ENCODE peak calls at places on chromosomes 5 and 9, in four cellular contexts. One of them, this sample, is unnamed.
A peak's percentile ranks its signal among the peaks of the same experiment; 100 is the strongest.

GRCh38 chr5:158921441-158922262 is 178.1 kb downstream of the EBF1 start:
- DNase-seq in prostate gland: no peak
- DNase-seq in AG09319: no peak
- DNase-seq in psoas muscle: no peak
- DNase-seq in this sample: no peak

GRCh38 chr5:122403256-122403655 is 91.2 kb downstream of the SNCAIP start:
- DNase-seq in prostate gland: no peak
- DNase-seq in AG09319: no peak
- DNase-seq in psoas muscle: no peak
- DNase-seq in this sample: no peak

GRCh38 chr9:114465417-114465816 is 39.9 kb downstream of the WHRN start:
- DNase-seq in prostate gland: no peak
- DNase-seq in AG09319: no peak
- DNase-seq in psoas muscle: no peak
- DNase-seq in this sample: no peak

GRCh38 chr9:115146581-115147021 is 28.6 kb upstream of the TNC start:
- DNase-seq in prostate gland: peak; percentile 6
- DNase-seq in AG09319: peak; percentile 75
- DNase-seq in psoas muscle: no peak
- DNase-seq in this sample: no peak

GRCh38 chr5:107864793-107865192 is 194.1 kb upstream of the EFNA5 start:
- DNase-seq in prostate gland: no peak
- DNase-seq in AG09319: peak; percentile 67
- DNase-seq in psoas muscle: no peak
- DNase-seq in this sample: no peak

GRCh38 chr5:23314827-23315226 is 192.6 kb upstream of the PRDM9 start:
- DNase-seq in prostate gland: no peak
- DNase-seq in AG09319: no peak
- DNase-seq in psoas muscle: no peak
- DNase-seq in this sample: no peak

GRCh38 chr5:89566340-89566739 is 683.4 kb upstream of the MEF2C start:
- DNase-seq in prostate gland: no peak
- DNase-seq in AG09319: no peak
- DNase-seq in psoas muscle: no peak
- DNase-seq in this sample: no peak

GRCh38 chr5:102313907-102314306 is 17.8 kb upstream of the SLCO4C1 start:
- DNase-seq in prostate gland: no peak
- DNase-seq in AG09319: no peak
- DNase-seq in psoas muscle: no peak
- DNase-seq in this sample: no peak

GRCh38 chr9:111728617-111729366 is 65.9 kb downstream of the SHOC1 start:
- DNase-seq in prostate gland: no peak
- DNase-seq in AG09319: peak; percentile 62
- DNase-seq in psoas muscle: no peak
- DNase-seq in this sample: no peak

GRCh38 chr9:5825896-5826622 is 6.9 kb downstream of the ERMP1 start:
- DNase-seq in prostate gland: no peak
- DNase-seq in AG09319: no peak
- DNase-seq in psoas muscle: no peak
- DNase-seq in this sample: no peak

GRCh38 chr9:133509179-133510083 is 15.3 kb downstream of the MYMK start:
- DNase-seq in prostate gland: peak; percentile 17
- DNase-seq in AG09319: no peak
- DNase-seq in psoas muscle: peak; percentile 9
- DNase-seq in this sample: no peak

GRCh38 chr5:135559342-135559741 is 19.4 kb downstream of the CXCL14 start:
- DNase-seq in prostate gland: no peak
- DNase-seq in AG09319: no peak
- DNase-seq in psoas muscle: no peak
- DNase-seq in this sample: no peak

GRCh38 chr9:136773386-136774044 is 9.2 kb upstream of the LCN15 start:
- DNase-seq in prostate gland: no peak
- DNase-seq in AG09319: no peak
- DNase-seq in psoas muscle: no peak
- DNase-seq in this sample: peak; percentile 51

GRCh38 chr9:85332487-85332886 is 409.3 kb downstream of the AGTPBP1 start:
- DNase-seq in prostate gland: no peak
- DNase-seq in AG09319: no peak
- DNase-seq in psoas muscle: no peak
- DNase-seq in this sample: no peak
- TF ChIP-seq CTCF in prostate gland: no peak
- TF ChIP-seq CTCF in AG09319: peak; percentile 7
- TF ChIP-seq CTCF in psoas muscle: no peak
- TF ChIP-seq CTCF in this sample: no peak

DNA sequence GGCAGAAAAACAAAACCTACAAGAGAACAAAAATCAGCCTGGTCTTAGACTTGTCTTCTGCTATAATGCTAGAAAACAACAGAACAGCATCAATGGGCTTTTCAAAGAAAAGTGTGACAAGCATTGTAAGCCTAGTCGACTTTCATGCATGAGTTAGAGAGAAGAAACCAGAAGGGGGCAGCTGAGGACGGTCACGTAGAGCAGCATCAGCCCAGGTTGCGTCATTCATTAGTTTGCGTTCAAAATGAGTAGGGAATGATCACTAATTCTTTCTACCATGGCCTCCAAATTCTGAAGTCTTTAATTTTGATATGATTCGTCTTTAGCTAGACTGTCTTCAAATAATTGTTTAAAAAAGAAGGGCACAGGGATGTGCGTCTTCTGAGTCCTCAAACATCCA is 4.7 kb upstream of the ISCA1 start:
- DNase-seq in prostate gland: no peak
- DNase-seq in AG09319: no peak
- DNase-seq in psoas muscle: no peak
- DNase-seq in this sample: no peak
- TF ChIP-seq CTCF in prostate gland: no peak
- TF ChIP-seq CTCF in AG09319: peak; percentile 24
- TF ChIP-seq CTCF in psoas muscle: no peak
- TF ChIP-seq CTCF in this sample: peak; percentile 13

DNA sequence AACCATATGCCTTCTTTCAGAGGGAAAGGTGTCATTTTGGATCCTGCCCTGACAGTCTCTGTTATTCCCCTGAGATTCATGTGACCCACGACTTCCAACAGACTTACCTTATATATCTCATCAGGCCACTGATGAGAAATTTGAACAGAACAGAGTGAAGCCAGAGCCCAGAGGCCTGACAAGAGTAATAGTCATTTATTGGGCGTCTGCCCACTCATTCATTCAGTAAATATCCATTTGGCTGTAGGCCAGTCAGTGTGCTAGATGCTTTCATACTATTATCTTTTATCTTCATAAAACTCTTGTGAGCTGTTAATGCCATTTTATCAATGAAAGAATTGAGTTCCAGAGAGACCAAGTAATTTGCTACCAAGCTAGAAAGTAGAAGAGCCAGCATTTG is 2.2 kb downstream of the PTPDC1 start:
- DNase-seq in prostate gland: no peak
- DNase-seq in AG09319: no peak
- DNase-seq in psoas muscle: no peak
- DNase-seq in this sample: no peak
- TF ChIP-seq CTCF in prostate gland: no peak
- TF ChIP-seq CTCF in AG09319: no peak
- TF ChIP-seq CTCF in psoas muscle: no peak
- TF ChIP-seq CTCF in this sample: no peak

DNA sequence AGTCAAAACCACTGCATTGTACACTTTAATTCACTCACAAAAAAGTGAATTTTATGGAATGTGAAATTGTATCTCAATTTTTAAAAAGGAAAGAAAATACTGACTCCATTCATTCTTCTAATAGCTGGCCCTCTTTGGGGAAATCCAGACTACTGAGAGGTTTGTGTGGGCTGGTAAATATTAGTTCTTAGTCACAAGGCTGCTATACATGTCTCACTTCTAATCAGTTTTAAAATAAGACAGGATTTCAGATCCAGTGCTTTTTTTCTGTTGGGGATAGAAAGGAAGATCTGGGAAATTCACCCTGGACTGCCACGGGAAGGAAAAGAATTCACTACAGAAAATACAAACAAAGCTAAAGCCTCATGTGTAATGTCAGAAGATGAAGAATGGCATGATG is 32.7 kb upstream of the ADAMTSL1 start:
- DNase-seq in prostate gland: no peak
- DNase-seq in AG09319: no peak
- DNase-seq in psoas muscle: no peak
- DNase-seq in this sample: peak; percentile 18
- TF ChIP-seq CTCF in prostate gland: no peak
- TF ChIP-seq CTCF in AG09319: no peak
- TF ChIP-seq CTCF in psoas muscle: no peak
- TF ChIP-seq CTCF in this sample: no peak

DNA sequence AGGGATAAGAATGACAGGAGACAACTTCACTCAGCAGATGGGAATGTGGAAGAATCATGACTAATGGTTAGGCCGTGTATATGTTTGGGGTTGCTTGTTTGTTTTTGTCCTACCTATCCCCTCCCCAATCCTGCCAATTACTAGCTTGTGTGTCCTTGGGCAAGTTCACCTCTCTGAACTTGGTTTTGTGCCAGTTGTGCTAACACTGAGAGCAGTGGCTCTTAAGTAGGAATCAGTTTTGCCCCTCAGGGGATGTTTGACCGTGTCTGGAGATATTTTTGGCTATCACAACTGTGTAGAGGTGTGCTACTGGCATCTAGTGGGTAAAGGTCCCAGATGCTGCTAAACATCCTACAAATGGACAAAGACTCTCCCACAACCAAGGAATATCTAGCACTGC is 287.0 kb downstream of the DMRT2 start:
- DNase-seq in prostate gland: no peak
- DNase-seq in AG09319: no peak
- DNase-seq in psoas muscle: no peak
- DNase-seq in this sample: no peak
- TF ChIP-seq CTCF in prostate gland: no peak
- TF ChIP-seq CTCF in AG09319: no peak
- TF ChIP-seq CTCF in psoas muscle: no peak
- TF ChIP-seq CTCF in this sample: no peak

This sample was measured in GM13977.